ENCODE peak calls at places on chromosome 4, in seven cellular contexts. N, I, A, Z, Y, Q and E are unnamed samples.

GRCh38 chr4:120517966-120518365 is 404.6 kb downstream of the PRDM5 start:
- DNase-seq in Y (no peak), N (no peak), A (peak; percentile 49), I (peak; percentile 45), Z (no peak), Q (peak; percentile 79), E (no peak)

GRCh38 chr4:75545526-75545925 is 10.3 kb upstream of the ODAPH start:
- DNase-seq in N (no peak), Z (no peak), Q (no peak), Y (no peak), A (peak; percentile 13), I (peak; percentile 19), E (no peak)

GRCh38 chr4:22463179-22463578 is 52.7 kb downstream of the ADGRA3 start:
- DNase-seq in Q (no peak), N (no peak), Y (no peak), Z (no peak), I (no peak), A (no peak), E (no peak)

GRCh38 chr4:87406462-87406861 is 15.5 kb upstream of the HSD17B11 start:
- DNase-seq in Z (no peak), I (no peak), Q (no peak), N (peak; percentile 9), A (no peak), Y (no peak), E (no peak)

GRCh38 chr4:156291317-156291716 is 337.7 kb upstream of the CTSO start:
- DNase-seq in N (no peak), Y (no peak), I (peak; percentile 39), Z (no peak), A (peak; percentile 24), Q (no peak), E (peak; percentile 67)

GRCh38 chr4:145531791-145532190 is 50.1 kb downstream of the SMAD1 start:
- DNase-seq in I (no peak), A (no peak), Z (no peak), Q (no peak), N (no peak), Y (no peak), E (no peak)

GRCh38 chr4:76969493-76969892 is 19.9 kb downstream of the SEPTIN11 start:
- DNase-seq in Z (no peak), N (no peak), Q (no peak), A (no peak), Y (no peak), I (no peak), E (no peak)

GRCh38 chr4:99134586-99134985 is 9.5 kb downstream of the ADH4 start:
- DNase-seq in Q (no peak), Z (no peak), A (no peak), Y (no peak), I (no peak), N (no peak), E (no peak)

GRCh38 chr4:20354120-20354519 is 102.4 kb downstream of the SLIT2 start:
- DNase-seq in Y (no peak), I (no peak), A (no peak), N (no peak), Z (no peak), Q (no peak), E (no peak)

GRCh38 chr4:115215935-115216334 is 102.5 kb upstream of the NDST4 start:
- DNase-seq in Z (no peak), Q (no peak), N (no peak), A (no peak), I (no peak), Y (no peak), E (no peak)

GRCh38 chr4:66574145-66574978 is 904.1 kb upstream of the EPHA5 start:
- DNase-seq in A (peak; percentile 66), Q (peak; percentile 63), N (no peak), Z (no peak), Y (no peak), I (no peak), E (peak; percentile 65)

GRCh38 chr4:74821541-74821940 is 27.2 kb upstream of the BTC start:
- DNase-seq in Z (no peak), I (no peak), A (no peak), Y (no peak), Q (no peak), N (no peak), E (no peak)

GRCh38 chr4:183398298-183399129 is 45.9 kb upstream of the CDKN2AIP start:
- DNase-seq in Z (peak; percentile 66), Y (peak; percentile 68), I (peak; percentile 69), N (peak; percentile 63), Q (peak; percentile 59), A (no peak), E (no peak)

GRCh38 chr4:168924648-168925047 is 85.4 kb downstream of the CBR4 start:
- DNase-seq in Y (no peak), I (no peak), Z (no peak), Q (no peak), A (no peak), N (no peak), E (no peak)

DNA sequence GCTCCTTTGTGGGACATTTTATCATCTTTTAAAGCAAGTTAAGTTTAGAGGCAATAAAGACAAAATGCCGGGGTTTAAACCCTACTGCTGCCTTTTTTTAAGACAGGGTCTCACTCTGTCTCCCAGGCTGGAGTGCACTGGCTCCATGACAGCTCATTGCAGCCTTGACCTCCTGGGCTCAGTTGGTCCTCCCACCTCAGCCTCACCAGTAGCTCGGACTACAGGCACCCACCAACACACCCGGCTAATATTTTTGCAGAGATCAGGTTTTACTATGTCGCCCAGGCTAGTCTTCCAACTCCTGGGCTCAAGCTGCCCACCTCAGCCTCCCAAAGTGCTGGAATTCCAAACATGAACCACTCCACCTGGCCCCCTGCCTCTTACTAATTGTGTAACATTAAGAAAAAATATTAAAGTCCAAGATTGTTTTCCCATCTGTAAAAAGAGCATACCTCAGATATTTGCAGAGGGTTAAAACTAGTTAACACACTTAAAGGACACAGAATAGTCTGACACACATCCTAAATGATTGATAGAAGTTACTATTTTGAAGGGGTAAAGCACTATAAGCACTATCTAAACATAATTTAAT is 9.8 kb downstream of the HNRNPD start:
- DNase-seq in Y (no peak), I (no peak), A (no peak), Z (no peak), Q (no peak), N (no peak), E (no peak)
- H3K4me3 ChIP-seq in Y (no peak overlapping the region), I (no peak overlapping the region), A (no peak overlapping the region), Z (no peak overlapping the region), Q (no peak overlapping the region), N (no peak overlapping the region), E (no peak overlapping the region)

GRCh38 chr4:151955721-151956340 is 195.0 kb upstream of the GATB start:
- DNase-seq in I (peak; percentile 12), A (no peak), Y (no peak), Z (no peak), Q (no peak), N (no peak), E (no peak)

GRCh38 chr4:151960449-151961246 is 199.8 kb upstream of the GATB start:
- DNase-seq in Q (no peak), Y (no peak), Z (no peak), N (no peak), I (peak; percentile 34), A (no peak), E (no peak)

GRCh38 chr4:151953286-151953685 is 192.5 kb upstream of the GATB start:
- DNase-seq in Z (no peak), A (no peak), Q (no peak), Y (no peak), I (no peak), N (no peak), E (no peak)

GRCh38 chr4:151961456-151961855 is 200.6 kb upstream of the GATB start:
- DNase-seq in Q (no peak), Y (no peak), I (peak; percentile 6), N (no peak), Z (no peak), A (no peak), E (no peak)

DNA sequence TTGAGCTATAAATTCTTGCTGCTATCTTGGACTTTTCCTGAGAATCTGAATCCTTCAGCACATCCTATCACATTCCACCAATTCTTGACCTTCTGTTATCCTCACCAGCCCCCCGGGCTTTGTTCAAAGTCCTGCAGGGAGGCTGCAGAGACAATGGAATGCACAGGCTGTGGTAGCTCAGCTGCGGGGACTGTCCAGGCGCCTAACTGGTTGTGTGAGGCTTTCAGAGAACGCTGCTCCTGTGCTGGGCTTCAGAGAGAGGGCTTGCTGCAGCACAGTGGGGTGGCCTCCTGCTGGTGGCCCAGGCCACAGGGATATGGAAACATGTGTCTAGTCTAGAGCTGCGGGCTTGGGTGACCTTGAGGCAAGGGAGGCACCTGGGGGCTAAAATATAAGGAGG is 196.4 kb upstream of the GATB start:
- DNase-seq in Q (no peak), I (no peak), Z (no peak), Y (no peak), A (no peak), N (no peak), E (no peak)
- TF ChIP-seq CTCF in Q (no peak), I (no peak), Z (no peak), Y (no peak), A (no peak), N (no peak), E (no peak)

GRCh38 chr4:118834070-118834469 is 1.9 kb downstream of the SEC24D start:
- DNase-seq in Y (no peak), N (no peak), A (no peak), Z (no peak), Q (no peak), I (no peak), E (no peak)
- H3K4me3 ChIP-seq in Y (no peak overlapping the region), N (no peak overlapping the region), A (peak overlapping the region; percentile 37), Z (no peak overlapping the region), Q (no peak overlapping the region), I (no peak overlapping the region), E (peak overlapping the region; percentile 78)

GRCh38 chr4:7649411-7649740 is 214.6 kb upstream of the PSAPL1 start:
- DNase-seq in I (no peak), N (no peak), Z (no peak), Y (no peak), A (no peak), Q (no peak), E (no peak)

GRCh38 chr4:7649741-7650531 is 215.2 kb upstream of the PSAPL1 start:
- DNase-seq in Z (no peak), Y (no peak), N (peak; percentile 44), I (no peak), Q (no peak), A (peak; percentile 81), E (no peak)

GRCh38 chr4:7652006-7652405 is 217.3 kb upstream of the PSAPL1 start:
- DNase-seq in Y (no peak), N (no peak), A (no peak), Q (no peak), Z (no peak), I (no peak), E (no peak)

GRCh38 chr4:7651461-7651921 is 216.8 kb upstream of the PSAPL1 start:
- DNase-seq in Q (peak; percentile 33), N (no peak), Y (no peak), Z (no peak), I (peak; percentile 2), A (no peak), E (no peak)

DNA sequence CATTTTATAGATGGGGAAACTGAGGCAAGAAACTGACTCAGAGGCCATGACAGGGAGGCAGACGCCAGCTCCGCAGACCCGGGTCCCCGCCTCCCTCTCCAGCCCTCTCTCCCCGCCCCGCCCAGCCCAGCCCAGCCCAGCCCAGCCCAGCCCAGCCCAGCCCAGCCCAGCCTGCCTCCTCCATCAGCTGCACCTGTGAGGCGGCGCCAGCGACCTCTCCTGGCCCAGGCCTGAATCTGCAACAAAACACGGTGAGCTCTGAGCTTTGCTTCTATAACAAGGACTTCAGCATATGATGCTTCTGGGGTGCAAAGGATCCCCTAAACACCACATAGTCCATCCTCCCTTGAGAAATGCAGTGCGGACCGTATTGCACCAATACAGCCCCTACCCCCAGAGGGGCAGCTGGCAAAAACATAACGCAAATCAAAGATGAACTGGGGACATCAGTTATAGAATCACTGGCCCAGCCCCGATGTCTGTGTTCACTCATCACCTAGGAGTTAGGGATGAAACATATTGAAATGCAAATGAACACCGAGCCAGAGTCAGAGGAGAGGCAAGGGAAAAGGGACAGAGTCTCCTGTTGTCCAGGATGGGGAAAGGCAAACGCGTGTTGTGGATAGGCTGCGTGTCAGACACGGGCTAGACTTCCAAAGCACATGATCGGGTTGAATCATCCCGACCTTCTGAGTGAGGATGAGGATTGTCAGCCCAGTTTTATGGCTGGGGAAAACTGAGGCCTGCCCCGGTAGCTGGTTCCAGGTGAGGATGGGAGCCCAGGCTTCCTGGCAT is 216.1 kb upstream of the PSAPL1 start:
- DNase-seq in N (no peak), Y (no peak), Z (no peak), I (no peak), A (no peak), Q (no peak), E (no peak)
- TF ChIP-seq CTCF in N (no peak), Y (no peak), Z (no peak), I (no peak), A (no peak), Q (no peak), E (peak; percentile 33)